ENCODE peak calls at places on chromosomes 7 and 10, in eight cellular contexts. One of them, this sample, is unnamed.

GRCh38 chr7:91397099-91397498 is 132.9 kb downstream of the FZD1 start:
- DNase-seq in breast epithelium: no peak
- DNase-seq in left lung: no peak
- DNase-seq in hepatocyte: no peak
- DNase-seq in SK-N-SH: no peak
- DNase-seq in thyroid gland: peak
- DNase-seq in thoracic aorta: no peak
- DNase-seq in mammary epithelial cell: no peak
- DNase-seq in this sample: no peak

GRCh38 chr10:78520737-78521430 is 487.2 kb downstream of the RPS24 start:
- DNase-seq in left lung: no peak
- DNase-seq in thoracic aorta: no peak
- DNase-seq in thyroid gland: no peak
- DNase-seq in SK-N-SH: no peak
- DNase-seq in mammary epithelial cell: peak
- DNase-seq in hepatocyte: peak
- DNase-seq in breast epithelium: no peak
- DNase-seq in this sample: no peak

GRCh38 chr7:94655884-94656657 is at the start of gene SGCE:
- DNase-seq in thoracic aorta: no peak
- DNase-seq in hepatocyte: peak
- DNase-seq in mammary epithelial cell: peak
- DNase-seq in breast epithelium: peak
- DNase-seq in SK-N-SH: peak
- DNase-seq in left lung: peak
- DNase-seq in thyroid gland: peak
- DNase-seq in this sample: peak

GRCh38 chr10:51198170-51198569 is 123.9 kb downstream of the PRKG1 start:
- DNase-seq in hepatocyte: no peak
- DNase-seq in mammary epithelial cell: no peak
- DNase-seq in left lung: no peak
- DNase-seq in thoracic aorta: no peak
- DNase-seq in breast epithelium: no peak
- DNase-seq in SK-N-SH: no peak
- DNase-seq in thyroid gland: no peak
- DNase-seq in this sample: no peak

GRCh38 chr10:46541017-46541661 is 15.3 kb downstream of the GPRIN2 start:
- DNase-seq in breast epithelium: no peak
- DNase-seq in left lung: peak
- DNase-seq in SK-N-SH: peak
- DNase-seq in thyroid gland: peak
- DNase-seq in hepatocyte: peak
- DNase-seq in mammary epithelial cell: no peak
- DNase-seq in thoracic aorta: no peak
- DNase-seq in this sample: peak

GRCh38 chr10:72953687-72954086 is 919 bp downstream of the PLA2G12B start:
- DNase-seq in left lung: no peak
- DNase-seq in breast epithelium: no peak
- DNase-seq in thyroid gland: no peak
- DNase-seq in hepatocyte: peak
- DNase-seq in SK-N-SH: peak
- DNase-seq in thoracic aorta: no peak
- DNase-seq in mammary epithelial cell: peak
- DNase-seq in this sample: peak

GRCh38 chr10:66190413-66190812 is 735.4 kb upstream of the LRRTM3 start:
- DNase-seq in breast epithelium: no peak
- DNase-seq in SK-N-SH: no peak
- DNase-seq in mammary epithelial cell: no peak
- DNase-seq in thyroid gland: no peak
- DNase-seq in left lung: no peak
- DNase-seq in hepatocyte: no peak
- DNase-seq in thoracic aorta: no peak
- DNase-seq in this sample: no peak

GRCh38 chr7:121643320-121643719 is 229.6 kb upstream of the PTPRZ1 start:
- DNase-seq in hepatocyte: no peak
- DNase-seq in left lung: no peak
- DNase-seq in breast epithelium: no peak
- DNase-seq in SK-N-SH: no peak
- DNase-seq in thyroid gland: no peak
- DNase-seq in mammary epithelial cell: no peak
- DNase-seq in thoracic aorta: no peak
- DNase-seq in this sample: no peak

GRCh38 chr10:6269953-6270867 is 67.5 kb downstream of the PFKFB3 start:
- DNase-seq in SK-N-SH: no peak
- DNase-seq in mammary epithelial cell: peak
- DNase-seq in left lung: no peak
- DNase-seq in breast epithelium: no peak
- DNase-seq in thoracic aorta: no peak
- DNase-seq in thyroid gland: peak
- DNase-seq in hepatocyte: no peak
- DNase-seq in this sample: no peak

GRCh38 chr7:99167072-99167471 is 23.2 kb upstream of the SMURF1 start:
- DNase-seq in hepatocyte: no peak
- DNase-seq in mammary epithelial cell: no peak
- DNase-seq in left lung: no peak
- DNase-seq in thoracic aorta: no peak
- DNase-seq in SK-N-SH: no peak
- DNase-seq in breast epithelium: no peak
- DNase-seq in thyroid gland: no peak
- DNase-seq in this sample: no peak

GRCh38 chr10:88042162-88043100 is 179.0 kb downstream of the PTEN start:
- DNase-seq in thyroid gland: no peak
- DNase-seq in SK-N-SH: peak
- DNase-seq in breast epithelium: peak
- DNase-seq in left lung: no peak
- DNase-seq in hepatocyte: peak
- DNase-seq in mammary epithelial cell: peak
- DNase-seq in thoracic aorta: no peak
- DNase-seq in this sample: no peak

GRCh38 chr7:45873035-45873354 is at the start of gene CCDC201:
- DNase-seq in thoracic aorta: no peak
- DNase-seq in left lung: no peak
- DNase-seq in thyroid gland: no peak
- DNase-seq in breast epithelium: no peak
- DNase-seq in hepatocyte: no peak
- DNase-seq in mammary epithelial cell: no peak
- DNase-seq in SK-N-SH: no peak
- DNase-seq in this sample: no peak

GRCh38 chr7:45874408-45875131 is 1.7 kb upstream of the CCDC201 start:
- DNase-seq in left lung: no peak
- DNase-seq in thoracic aorta: no peak
- DNase-seq in thyroid gland: no peak
- DNase-seq in breast epithelium: no peak
- DNase-seq in mammary epithelial cell: peak
- DNase-seq in hepatocyte: no peak
- DNase-seq in SK-N-SH: no peak
- DNase-seq in this sample: no peak

GRCh38 chr7:45869426-45869825 is 3.5 kb downstream of the CCDC201 start:
- DNase-seq in hepatocyte: no peak
- DNase-seq in thyroid gland: no peak
- DNase-seq in left lung: no peak
- DNase-seq in SK-N-SH: no peak
- DNase-seq in breast epithelium: no peak
- DNase-seq in thoracic aorta: no peak
- DNase-seq in mammary epithelial cell: no peak
- DNase-seq in this sample: no peak

GRCh38 chr7:45873355-45873754 is 473 bp upstream of the CCDC201 start:
- DNase-seq in thoracic aorta: no peak
- DNase-seq in left lung: no peak
- DNase-seq in mammary epithelial cell: no peak
- DNase-seq in SK-N-SH: peak
- DNase-seq in hepatocyte: no peak
- DNase-seq in breast epithelium: no peak
- DNase-seq in thyroid gland: no peak
- DNase-seq in this sample: no peak

DNA sequence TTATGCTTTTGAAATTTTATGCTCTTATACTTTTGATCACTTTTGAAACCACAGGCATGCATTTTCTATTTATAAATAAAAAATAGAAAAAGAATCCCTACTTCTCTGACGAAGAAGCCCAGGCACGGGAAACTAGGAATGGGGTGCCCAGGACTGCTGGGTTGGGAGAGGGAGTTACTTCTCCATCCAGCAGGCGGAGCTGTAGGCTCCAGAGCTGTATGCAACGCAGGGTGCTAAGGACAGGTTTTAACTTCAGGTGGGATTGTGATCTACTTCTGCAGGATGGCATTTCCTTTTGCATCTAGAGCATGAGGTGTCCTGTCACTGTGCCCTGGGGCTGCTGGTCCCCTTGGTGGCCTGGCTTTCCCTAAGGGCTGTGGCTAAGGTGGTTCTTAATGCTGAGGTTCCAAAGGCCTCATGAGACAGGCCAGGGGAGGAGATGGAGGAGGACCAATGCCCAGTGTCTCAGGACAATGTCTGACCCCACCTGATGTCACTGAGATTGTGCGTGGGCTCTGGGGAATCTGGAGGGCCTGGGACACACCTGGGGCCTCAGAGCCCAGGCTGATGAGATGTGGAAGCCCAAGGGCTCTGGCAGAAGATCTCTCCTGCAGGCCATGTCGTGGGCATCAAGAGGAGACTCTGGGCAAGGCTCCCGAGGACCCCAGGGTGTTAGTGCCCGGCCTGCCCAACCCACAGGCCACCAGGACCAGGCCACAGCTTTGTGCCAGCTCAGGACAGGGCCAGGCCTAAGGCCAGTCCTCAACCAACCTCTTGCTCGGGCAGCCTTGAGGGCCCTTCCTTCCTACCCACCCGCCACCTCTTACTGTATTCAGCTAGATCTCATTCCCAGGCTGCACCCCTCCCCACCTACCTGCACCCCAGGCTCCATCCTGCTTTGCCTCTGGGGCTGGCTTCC is 507 bp downstream of the CCDC201 start:
- DNase-seq in SK-N-SH: no peak
- DNase-seq in thoracic aorta: no peak
- DNase-seq in breast epithelium: no peak
- DNase-seq in mammary epithelial cell: no peak
- DNase-seq in hepatocyte: peak
- DNase-seq in left lung: no peak
- DNase-seq in thyroid gland: no peak
- DNase-seq in this sample: peak
- TF ChIP-seq CTCF in SK-N-SH: peak
- TF ChIP-seq CTCF in thoracic aorta: no peak
- TF ChIP-seq CTCF in breast epithelium: no peak
- TF ChIP-seq CTCF in mammary epithelial cell: peak
- TF ChIP-seq CTCF in hepatocyte: peak
- TF ChIP-seq CTCF in left lung: no peak
- TF ChIP-seq CTCF in thyroid gland: no peak
- TF ChIP-seq CTCF in this sample: peak

GRCh38 chr10:58514102-58514472 is 1.4 kb downstream of the BICC1 start:
- DNase-seq in thyroid gland: no peak
- DNase-seq in breast epithelium: no peak
- DNase-seq in thoracic aorta: no peak
- DNase-seq in SK-N-SH: no peak
- DNase-seq in left lung: no peak
- DNase-seq in mammary epithelial cell: peak
- DNase-seq in hepatocyte: no peak
- DNase-seq in this sample: no peak

GRCh38 chr10:58513189-58514101 is 773 bp downstream of the BICC1 start:
- DNase-seq in thoracic aorta: no peak
- DNase-seq in thyroid gland: peak
- DNase-seq in SK-N-SH: peak
- DNase-seq in left lung: peak
- DNase-seq in mammary epithelial cell: peak
- DNase-seq in breast epithelium: peak
- DNase-seq in hepatocyte: peak
- DNase-seq in this sample: no peak

GRCh38 chr10:58511765-58512469 is 755 bp upstream of the BICC1 start:
- DNase-seq in mammary epithelial cell: no peak
- DNase-seq in thyroid gland: no peak
- DNase-seq in hepatocyte: peak
- DNase-seq in SK-N-SH: peak
- DNase-seq in thoracic aorta: no peak
- DNase-seq in breast epithelium: peak
- DNase-seq in left lung: peak
- DNase-seq in this sample: no peak

GRCh38 chr10:58515296-58515956 is 2.8 kb downstream of the BICC1 start:
- DNase-seq in thyroid gland: no peak
- DNase-seq in SK-N-SH: no peak
- DNase-seq in breast epithelium: no peak
- DNase-seq in mammary epithelial cell: peak
- DNase-seq in hepatocyte: no peak
- DNase-seq in left lung: no peak
- DNase-seq in thoracic aorta: no peak
- DNase-seq in this sample: no peak

GRCh38 chr10:58512470-58513188 is at the start of gene BICC1:
- DNase-seq in left lung: peak
- DNase-seq in thyroid gland: peak
- DNase-seq in mammary epithelial cell: peak
- DNase-seq in thoracic aorta: no peak
- DNase-seq in hepatocyte: peak
- DNase-seq in breast epithelium: peak
- DNase-seq in SK-N-SH: peak
- DNase-seq in this sample: peak
- TF ChIP-seq CTCF in left lung: no peak
- TF ChIP-seq CTCF in thyroid gland: no peak
- TF ChIP-seq CTCF in mammary epithelial cell: no peak
- TF ChIP-seq CTCF in thoracic aorta: no peak
- TF ChIP-seq CTCF in hepatocyte: peak
- TF ChIP-seq CTCF in breast epithelium: no peak
- TF ChIP-seq CTCF in SK-N-SH: no peak
- TF ChIP-seq CTCF in this sample: no peak

GRCh38 chr7:104341545-104341944 is 13.1 kb downstream of the LHFPL3 start:
- DNase-seq in thoracic aorta: no peak
- DNase-seq in hepatocyte: peak
- DNase-seq in mammary epithelial cell: no peak
- DNase-seq in thyroid gland: no peak
- DNase-seq in left lung: no peak
- DNase-seq in SK-N-SH: peak
- DNase-seq in breast epithelium: no peak
- DNase-seq in this sample: no peak
- TF ChIP-seq CTCF in thoracic aorta: no peak
- TF ChIP-seq CTCF in hepatocyte: peak
- TF ChIP-seq CTCF in mammary epithelial cell: no peak
- TF ChIP-seq CTCF in thyroid gland: peak
- TF ChIP-seq CTCF in left lung: no peak
- TF ChIP-seq CTCF in SK-N-SH: peak
- TF ChIP-seq CTCF in breast epithelium: no peak
- TF ChIP-seq CTCF in this sample: peak

GRCh38 chr7:114423218-114423496 is 8.5 kb downstream of the FOXP2 start:
- DNase-seq in SK-N-SH: no peak
- DNase-seq in breast epithelium: no peak
- DNase-seq in left lung: no peak
- DNase-seq in hepatocyte: no peak
- DNase-seq in mammary epithelial cell: no peak
- DNase-seq in thoracic aorta: no peak
- DNase-seq in thyroid gland: no peak
- DNase-seq in this sample: no peak

GRCh38 chr7:114419441-114420107 is 5.0 kb downstream of the FOXP2 start:
- DNase-seq in hepatocyte: no peak
- DNase-seq in SK-N-SH: no peak
- DNase-seq in left lung: no peak
- DNase-seq in mammary epithelial cell: no peak
- DNase-seq in thyroid gland: no peak
- DNase-seq in breast epithelium: no peak
- DNase-seq in thoracic aorta: no peak
- DNase-seq in this sample: no peak

GRCh38 chr7:114426824-114427223 is 12.2 kb downstream of the FOXP2 start:
- DNase-seq in SK-N-SH: no peak
- DNase-seq in hepatocyte: peak
- DNase-seq in thyroid gland: no peak
- DNase-seq in breast epithelium: no peak
- DNase-seq in left lung: no peak
- DNase-seq in thoracic aorta: no peak
- DNase-seq in mammary epithelial cell: no peak
- DNase-seq in this sample: no peak

GRCh38 chr7:114426380-114426779 is 11.8 kb downstream of the FOXP2 start:
- DNase-seq in breast epithelium: no peak
- DNase-seq in hepatocyte: no peak
- DNase-seq in left lung: no peak
- DNase-seq in mammary epithelial cell: no peak
- DNase-seq in thoracic aorta: no peak
- DNase-seq in thyroid gland: no peak
- DNase-seq in SK-N-SH: no peak
- DNase-seq in this sample: no peak

GRCh38 chr7:114422478-114423217 is 8.0 kb downstream of the FOXP2 start:
- DNase-seq in breast epithelium: no peak
- DNase-seq in thyroid gland: no peak
- DNase-seq in SK-N-SH: no peak
- DNase-seq in hepatocyte: no peak
- DNase-seq in mammary epithelial cell: no peak
- DNase-seq in left lung: no peak
- DNase-seq in thoracic aorta: no peak
- DNase-seq in this sample: no peak
- TF ChIP-seq CTCF in breast epithelium: no peak
- TF ChIP-seq CTCF in thyroid gland: peak
- TF ChIP-seq CTCF in SK-N-SH: peak
- TF ChIP-seq CTCF in hepatocyte: peak
- TF ChIP-seq CTCF in mammary epithelial cell: peak
- TF ChIP-seq CTCF in left lung: no peak
- TF ChIP-seq CTCF in thoracic aorta: no peak
- TF ChIP-seq CTCF in this sample: no peak